ENCODE peak calls at places on chromosomes 3 and 15, in ten cellular contexts. U is nephron progenitor cell, G is brain microvascular endothelial cell, P is transverse colon, C is GM12864, Z is globus pallidus, Q is cardiac muscle cell, E is iris pigment epithelial cell, J is progenitor cell of endocrine pancreas, X is A172. O is an unnamed sample.

GRCh38 chr15:25543156-25543555 is 104.3 kb upstream of the UBE3A start:
- DNase-seq in U (no peak), G (no peak), P (peak), C (no peak), Z (peak), Q (peak), E (peak), J (no peak), X (no peak), O (no peak)

GRCh38 chr3:124514681-124515080 is 215.6 kb upstream of the UMPS start:
- DNase-seq in U (no peak), G (no peak), P (no peak), C (no peak), Z (peak), Q (no peak), E (no peak), J (no peak), X (no peak), O (no peak)

GRCh38 chr3:170985304-170985703 is 41.2 kb downstream of the SLC2A2 start:
- DNase-seq in U (no peak), G (no peak), P (no peak), C (no peak), Z (no peak), Q (no peak), E (no peak), J (no peak), X (no peak), O (no peak)

GRCh38 chr3:191518861-191519260 is 57.9 kb downstream of the PYDC2 start:
- DNase-seq in U (no peak), G (no peak), P (no peak), C (no peak), Z (no peak), Q (no peak), E (no peak), J (no peak), X (no peak), O (no peak)

GRCh38 chr3:107897471-107898180 is 193.2 kb downstream of the CD47 start:
- DNase-seq in U (no peak), G (no peak), P (no peak), C (no peak), Z (no peak), Q (no peak), E (no peak), J (no peak), X (no peak), O (no peak)

GRCh38 chr3:130905551-130905950 is 11.7 kb downstream of the ATP2C1 start:
- DNase-seq in U (no peak), G (peak), P (no peak), C (no peak), Z (no peak), Q (no peak), E (peak), J (no peak), X (peak), O (no peak)

GRCh38 chr15:55917881-55918296 is 75.5 kb downstream of the NEDD4 start:
- DNase-seq in U (no peak), G (peak), P (peak), C (no peak), Z (peak), Q (peak), E (peak), J (no peak), X (peak), O (no peak)

GRCh38 chr3:40206522-40206921 is 103.0 kb upstream of the EIF1B start:
- DNase-seq in U (no peak), G (no peak), P (no peak), C (no peak), Z (no peak), Q (no peak), E (no peak), J (no peak), X (no peak), O (no peak)

GRCh38 chr3:108412351-108412750 is 98.0 kb downstream of the MYH15 start:
- DNase-seq in U (no peak), G (no peak), P (no peak), C (no peak), Z (no peak), Q (no peak), E (no peak), J (no peak), X (no peak), O (no peak)

GRCh38 chr3:65052101-65052500 is 364.3 kb upstream of the ADAMTS9 start:
- DNase-seq in U (no peak), G (no peak), P (no peak), C (no peak), Z (no peak), Q (no peak), E (peak), J (no peak), X (peak), O (no peak)

GRCh38 chr15:70358871-70359647 is 261.3 kb upstream of the TLE3 start:
- DNase-seq in U (no peak), G (no peak), P (no peak), C (no peak), Z (no peak), Q (no peak), E (no peak), J (no peak), X (no peak), O (no peak)

GRCh38 chr3:129526121-129526900 is 2.1 kb upstream of the RHO start:
- DNase-seq in U (no peak), G (no peak), P (no peak), C (peak), Z (peak), Q (no peak), E (peak), J (no peak), X (no peak), O (no peak)

GRCh38 chr3:10196389-10197052 is 31.8 kb downstream of the IRAK2 start:
- DNase-seq in U (no peak), G (peak), P (peak), C (no peak), Z (no peak), Q (no peak), E (peak), J (no peak), X (no peak), O (no peak)

GRCh38 chr3:77906102-77906709 is 866.3 kb downstream of the ROBO2 start:
- DNase-seq in U (no peak), G (peak), P (no peak), C (no peak), Z (no peak), Q (no peak), E (peak), J (no peak), X (peak), O (no peak)

GRCh38 chr3:104805042-104805441 is 561.7 kb upstream of the ALCAM start:
- DNase-seq in U (no peak), G (no peak), P (no peak), C (no peak), Z (no peak), Q (no peak), E (no peak), J (no peak), X (no peak), O (no peak)

GRCh38 chr3:14598143-14598569 is 53.4 kb upstream of the CCDC174 start:
- DNase-seq in U (peak), G (peak), P (no peak), C (no peak), Z (no peak), Q (peak), E (peak), J (peak), X (no peak), O (peak)

GRCh38 chr15:74387988-74388955 is 20.8 kb upstream of the CYP11A1 start:
- DNase-seq in U (no peak), G (no peak), P (no peak), C (no peak), Z (no peak), Q (peak), E (no peak), J (no peak), X (peak), O (no peak)

GRCh38 chr3:46091046-46091445 is 63.8 kb upstream of the XCR1 start:
- DNase-seq in U (no peak), G (no peak), P (no peak), C (no peak), Z (no peak), Q (no peak), E (no peak), J (no peak), X (no peak), O (no peak)

GRCh38 chr3:148790841-148791240 is 36.8 kb upstream of the CPB1 start:
- DNase-seq in U (no peak), G (no peak), P (peak), C (no peak), Z (peak), Q (no peak), E (peak), J (no peak), X (no peak), O (no peak)

GRCh38 chr3:37742574-37743212 is 119.0 kb upstream of the CTDSPL start:
- DNase-seq in U (no peak), G (no peak), P (no peak), C (no peak), Z (no peak), Q (no peak), E (no peak), J (no peak), X (no peak), O (no peak)

GRCh38 chr15:72237286-72238224 is 6.6 kb upstream of the PKM start:
- DNase-seq in U (no peak), G (peak), P (peak), C (no peak), Z (no peak), Q (no peak), E (peak), J (no peak), X (peak), O (peak)

GRCh38 chr3:184593201-184593922 is 31.8 kb downstream of the EPHB3 start:
- DNase-seq in U (peak), G (no peak), P (no peak), C (no peak), Z (no peak), Q (no peak), E (no peak), J (no peak), X (no peak), O (no peak)

GRCh38 chr3:7393944-7394605 is 533.2 kb downstream of the GRM7 start:
- DNase-seq in U (no peak), G (no peak), P (no peak), C (no peak), Z (no peak), Q (no peak), E (no peak), J (no peak), X (no peak), O (no peak)

GRCh38 chr3:49465269-49466034 is 4.6 kb upstream of the DAG1 start:
- DNase-seq in U (no peak), G (no peak), P (no peak), C (no peak), Z (peak), Q (no peak), E (peak), J (no peak), X (no peak), O (no peak)

GRCh38 chr3:112046599-112046998 is 12.1 kb downstream of the TMPRSS7 start:
- DNase-seq in U (no peak), G (no peak), P (no peak), C (no peak), Z (no peak), Q (no peak), E (peak), J (no peak), X (no peak), O (no peak)

GRCh38 chr3:189808246-189809007 is 177.2 kb downstream of the TP63 start:
- DNase-seq in U (no peak), G (no peak), P (no peak), C (no peak), Z (no peak), Q (no peak), E (no peak), J (no peak), X (no peak), O (no peak)

GRCh38 chr3:125079675-125080045 is 23.9 kb upstream of the HEG1 start:
- DNase-seq in U (no peak), G (no peak), P (no peak), C (no peak), Z (no peak), Q (no peak), E (peak), J (no peak), X (peak), O (no peak)

GRCh38 chr15:40911139-40911538 is 16.9 kb downstream of the VPS18 start:
- DNase-seq in U (peak), G (no peak), P (no peak), C (no peak), Z (no peak), Q (no peak), E (no peak), J (no peak), X (no peak), O (no peak)

GRCh38 chr15:62445244-62445643 is 280.2 kb upstream of the C2CD4B start:
- DNase-seq in U (no peak), G (no peak), P (no peak), C (no peak), Z (no peak), Q (no peak), E (peak), J (no peak), X (no peak), O (no peak)

GRCh38 chr3:177468331-177468730 is 271.0 kb upstream of the TBL1XR1 start:
- DNase-seq in U (no peak), G (peak), P (no peak), C (no peak), Z (no peak), Q (no peak), E (peak), J (no peak), X (peak), O (no peak)

GRCh38 chr3:9217784-9218513 is 31.5 kb downstream of the SRGAP3 start:
- DNase-seq in U (no peak), G (no peak), P (no peak), C (no peak), Z (no peak), Q (no peak), E (no peak), J (no peak), X (no peak), O (no peak)

O was measured in activated T-helper 2 cell treated with anti-CD3 and anti-CD28 coated beads, Interferon-gamma antibody, Interleukin-2, Interleukin-4, amounts not matched to agents 10 μg/mL and 5 μg/mL and 100 μg/mL, durations not matched to agents 14 hours and 24 hours and 36 hours.